ENCODE peak calls at places on chromosome 18, in eight cellular contexts. One of them, this sample, is unnamed. For H3K4me1, the result is how much of the 10 kb centered on the place peaks cover.

GRCh38 chr18:67318651-67319050 is 197.9 kb downstream of the DSEL start:
- DNase-seq in fibroblast of lung: peak
- DNase-seq in mucosa of descending colon: no peak
- DNase-seq in A549: no peak
- DNase-seq in stomach: no peak
- DNase-seq in BE2C: no peak
- DNase-seq in trophoblast cell: no peak
- DNase-seq in lower lobe of right lung: no peak
- DNase-seq in this sample: no peak

GRCh38 chr18:13629841-13630747 is 96.3 kb downstream of the FAM210A start:
- DNase-seq in fibroblast of lung: peak
- DNase-seq in mucosa of descending colon: no peak
- DNase-seq in A549: peak
- DNase-seq in stomach: no peak
- DNase-seq in BE2C: peak
- DNase-seq in trophoblast cell: peak
- DNase-seq in lower lobe of right lung: no peak
- DNase-seq in this sample: peak

GRCh38 chr18:8536226-8536625 is 73.0 kb upstream of the RAB12 start:
- DNase-seq in fibroblast of lung: no peak
- DNase-seq in mucosa of descending colon: no peak
- DNase-seq in A549: no peak
- DNase-seq in stomach: no peak
- DNase-seq in BE2C: no peak
- DNase-seq in trophoblast cell: no peak
- DNase-seq in lower lobe of right lung: no peak
- DNase-seq in this sample: no peak

GRCh38 chr18:36724591-36725001 is 104.2 kb downstream of the TPGS2 start:
- DNase-seq in fibroblast of lung: no peak
- DNase-seq in mucosa of descending colon: no peak
- DNase-seq in A549: no peak
- DNase-seq in stomach: no peak
- DNase-seq in BE2C: no peak
- DNase-seq in trophoblast cell: no peak
- DNase-seq in lower lobe of right lung: no peak
- DNase-seq in this sample: no peak

GRCh38 chr18:944440-944839 is 39.8 kb downstream of the ADCYAP1 start:
- DNase-seq in fibroblast of lung: peak
- DNase-seq in mucosa of descending colon: no peak
- DNase-seq in A549: no peak
- DNase-seq in stomach: no peak
- DNase-seq in BE2C: no peak
- DNase-seq in trophoblast cell: no peak
- DNase-seq in lower lobe of right lung: no peak
- DNase-seq in this sample: no peak

GRCh38 chr18:37392648-37393047 is 172.9 kb downstream of the CELF4 start:
- DNase-seq in fibroblast of lung: no peak
- DNase-seq in mucosa of descending colon: no peak
- DNase-seq in A549: no peak
- DNase-seq in stomach: no peak
- DNase-seq in BE2C: no peak
- DNase-seq in trophoblast cell: no peak
- DNase-seq in lower lobe of right lung: no peak
- DNase-seq in this sample: no peak

GRCh38 chr18:35456181-35456850 is 41.4 kb downstream of the INO80C start:
- DNase-seq in fibroblast of lung: peak
- DNase-seq in mucosa of descending colon: peak
- DNase-seq in A549: no peak
- DNase-seq in stomach: no peak
- DNase-seq in BE2C: no peak
- DNase-seq in trophoblast cell: no peak
- DNase-seq in lower lobe of right lung: no peak
- DNase-seq in this sample: no peak

GRCh38 chr18:74916773-74917393 is 292.1 kb downstream of the PTGR3 start:
- DNase-seq in fibroblast of lung: no peak
- DNase-seq in mucosa of descending colon: no peak
- DNase-seq in A549: no peak
- DNase-seq in stomach: no peak
- DNase-seq in BE2C: no peak
- DNase-seq in trophoblast cell: no peak
- DNase-seq in lower lobe of right lung: no peak
- DNase-seq in this sample: no peak

GRCh38 chr18:37554399-37554787 is 11.2 kb downstream of the CELF4 start:
- DNase-seq in fibroblast of lung: no peak
- DNase-seq in mucosa of descending colon: no peak
- DNase-seq in A549: no peak
- DNase-seq in stomach: no peak
- DNase-seq in BE2C: no peak
- DNase-seq in trophoblast cell: no peak
- DNase-seq in lower lobe of right lung: no peak
- DNase-seq in this sample: no peak

GRCh38 chr18:76376668-76377358 is 118.2 kb downstream of the ZNF516 start:
- DNase-seq in fibroblast of lung: peak
- DNase-seq in mucosa of descending colon: no peak
- DNase-seq in A549: no peak
- DNase-seq in stomach: no peak
- DNase-seq in BE2C: no peak
- DNase-seq in trophoblast cell: no peak
- DNase-seq in lower lobe of right lung: no peak
- DNase-seq in this sample: no peak

DNA sequence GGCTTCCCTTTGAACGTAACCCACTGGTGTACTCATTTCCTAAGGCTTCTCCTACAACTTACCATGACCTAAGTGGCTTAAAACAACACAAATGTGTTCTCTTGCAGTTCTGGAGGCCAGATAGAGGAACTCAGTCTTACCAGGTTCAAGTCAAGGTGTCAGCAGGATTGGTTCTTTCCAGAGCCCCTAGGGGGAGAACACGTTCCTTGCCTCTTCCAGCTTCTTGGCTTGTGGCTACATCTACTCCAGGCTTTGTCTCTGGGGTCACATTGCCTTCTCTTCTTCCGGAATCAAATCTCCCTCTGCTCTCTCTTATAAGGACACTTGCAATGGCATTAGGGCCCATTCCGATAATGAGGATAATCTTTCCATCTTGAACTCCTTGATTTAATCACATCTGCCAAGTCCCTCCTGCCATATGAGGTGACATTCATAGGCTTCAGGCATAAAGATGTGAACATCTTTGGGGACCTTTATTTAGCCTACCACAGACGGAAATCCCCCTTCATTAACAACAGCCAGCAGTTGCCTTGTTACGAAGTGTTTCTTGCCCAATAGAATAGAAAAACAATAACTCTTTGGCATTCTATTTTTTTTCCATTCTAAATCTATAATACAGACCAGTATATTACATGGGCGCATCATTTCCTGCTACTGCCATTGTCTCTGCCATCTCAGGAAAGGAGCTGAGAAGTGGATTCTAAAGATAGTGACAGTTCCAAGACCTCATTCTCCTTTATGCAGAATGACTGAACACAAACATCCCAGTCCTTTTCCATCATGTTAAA is 362.0 kb downstream of the ZNF521 start:
- DNase-seq in fibroblast of lung: no peak
- DNase-seq in mucosa of descending colon: no peak
- DNase-seq in A549: no peak
- DNase-seq in stomach: no peak
- DNase-seq in BE2C: no peak
- DNase-seq in trophoblast cell: no peak
- DNase-seq in lower lobe of right lung: no peak
- DNase-seq in this sample: no peak
- H3K4me1 ChIP-seq in fibroblast of lung: under half
- H3K4me1 ChIP-seq in mucosa of descending colon: under half
- H3K4me1 ChIP-seq in A549: under half
- H3K4me1 ChIP-seq in stomach: under half
- H3K4me1 ChIP-seq in BE2C: under half
- H3K4me1 ChIP-seq in trophoblast cell: under half
- H3K4me1 ChIP-seq in lower lobe of right lung: under half
- H3K4me1 ChIP-seq in this sample: under half

GRCh38 chr18:2114289-2114688 is 457.0 kb downstream of the METTL4 start:
- DNase-seq in fibroblast of lung: no peak
- DNase-seq in mucosa of descending colon: no peak
- DNase-seq in A549: no peak
- DNase-seq in stomach: no peak
- DNase-seq in BE2C: no peak
- DNase-seq in trophoblast cell: no peak
- DNase-seq in lower lobe of right lung: no peak
- DNase-seq in this sample: no peak
- H3K4me3 ChIP-seq in fibroblast of lung: no peak
- H3K4me3 ChIP-seq in mucosa of descending colon: no peak
- H3K4me3 ChIP-seq in A549: no peak
- H3K4me3 ChIP-seq in stomach: no peak
- H3K4me3 ChIP-seq in BE2C: no peak
- H3K4me3 ChIP-seq in trophoblast cell: no peak
- H3K4me3 ChIP-seq in lower lobe of right lung: no peak
- H3K4me3 ChIP-seq in this sample: no peak

DNA sequence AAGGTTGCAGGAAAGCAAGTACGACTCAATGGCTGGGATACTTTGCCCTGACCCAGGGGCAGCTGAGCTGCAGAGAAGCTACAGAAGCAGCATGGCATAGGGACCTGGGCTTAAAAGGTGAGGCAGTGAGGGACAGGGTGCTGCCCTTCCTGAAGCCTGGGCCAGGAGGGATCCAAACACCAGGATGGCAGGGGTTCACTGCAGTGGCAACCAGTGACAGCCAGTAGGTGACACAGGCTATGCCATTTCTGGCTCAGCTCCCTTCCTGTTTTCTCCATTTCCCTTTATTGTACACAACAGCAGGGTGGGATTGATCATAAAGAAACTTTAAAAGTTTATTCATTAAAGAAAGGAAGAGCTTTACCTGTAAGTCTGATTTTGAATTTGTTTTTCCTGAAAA is 48.8 kb downstream of the CABYR start:
- DNase-seq in fibroblast of lung: no peak
- DNase-seq in mucosa of descending colon: no peak
- DNase-seq in A549: no peak
- DNase-seq in stomach: no peak
- DNase-seq in BE2C: no peak
- DNase-seq in trophoblast cell: no peak
- DNase-seq in lower lobe of right lung: no peak
- DNase-seq in this sample: no peak
- H3K4me1 ChIP-seq in fibroblast of lung: under half
- H3K4me1 ChIP-seq in mucosa of descending colon: under half
- H3K4me1 ChIP-seq in A549: under half
- H3K4me1 ChIP-seq in stomach: under half
- H3K4me1 ChIP-seq in BE2C: under half
- H3K4me1 ChIP-seq in trophoblast cell: under half
- H3K4me1 ChIP-seq in lower lobe of right lung: under half
- H3K4me1 ChIP-seq in this sample: under half

DNA sequence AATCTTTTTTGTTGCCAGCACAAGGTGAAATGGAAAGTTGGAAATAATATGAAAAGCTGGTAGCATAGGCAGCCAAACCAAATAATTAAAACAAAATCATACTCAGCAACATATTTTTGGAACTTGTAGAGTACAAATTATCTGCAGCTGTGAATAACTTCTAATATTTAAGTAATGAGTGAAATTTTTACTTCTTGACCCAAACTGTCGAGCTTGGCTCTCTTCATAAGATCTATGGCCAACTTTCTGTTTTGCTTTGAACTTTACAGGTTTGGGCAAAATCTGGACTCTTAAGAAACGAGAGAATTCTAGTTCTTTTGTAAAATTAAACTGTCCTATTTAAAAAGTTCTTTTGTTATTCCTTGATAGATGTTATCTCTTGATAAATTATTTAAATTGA is 25.6 kb upstream of the CCDC102B start:
- DNase-seq in fibroblast of lung: no peak
- DNase-seq in mucosa of descending colon: no peak
- DNase-seq in A549: no peak
- DNase-seq in stomach: no peak
- DNase-seq in BE2C: no peak
- DNase-seq in trophoblast cell: no peak
- DNase-seq in lower lobe of right lung: no peak
- DNase-seq in this sample: no peak
- H3K4me3 ChIP-seq in fibroblast of lung: no peak
- H3K4me3 ChIP-seq in mucosa of descending colon: no peak
- H3K4me3 ChIP-seq in A549: no peak
- H3K4me3 ChIP-seq in stomach: no peak
- H3K4me3 ChIP-seq in BE2C: no peak
- H3K4me3 ChIP-seq in trophoblast cell: no peak
- H3K4me3 ChIP-seq in lower lobe of right lung: no peak
- H3K4me3 ChIP-seq in this sample: no peak

GRCh38 chr18:23503038-23503966 is at the start of gene RMC1:
- DNase-seq in fibroblast of lung: peak
- DNase-seq in mucosa of descending colon: peak
- DNase-seq in A549: peak
- DNase-seq in stomach: peak
- DNase-seq in BE2C: peak
- DNase-seq in trophoblast cell: peak
- DNase-seq in lower lobe of right lung: peak
- DNase-seq in this sample: peak
- H3K4me1 ChIP-seq in fibroblast of lung: under half
- H3K4me1 ChIP-seq in mucosa of descending colon: under half
- H3K4me1 ChIP-seq in A549: under half
- H3K4me1 ChIP-seq in stomach: under half
- H3K4me1 ChIP-seq in BE2C: under half
- H3K4me1 ChIP-seq in trophoblast cell: under half
- H3K4me1 ChIP-seq in lower lobe of right lung: under half
- H3K4me1 ChIP-seq in this sample: under half

GRCh38 chr18:59272971-59273935 is at the start of gene RAX:
- DNase-seq in fibroblast of lung: no peak
- DNase-seq in mucosa of descending colon: no peak
- DNase-seq in A549: peak
- DNase-seq in stomach: no peak
- DNase-seq in BE2C: peak
- DNase-seq in trophoblast cell: no peak
- DNase-seq in lower lobe of right lung: no peak
- DNase-seq in this sample: no peak

GRCh38 chr18:59271606-59272220 is 1.5 kb downstream of the RAX start:
- DNase-seq in fibroblast of lung: no peak
- DNase-seq in mucosa of descending colon: no peak
- DNase-seq in A549: no peak
- DNase-seq in stomach: no peak
- DNase-seq in BE2C: no peak
- DNase-seq in trophoblast cell: no peak
- DNase-seq in lower lobe of right lung: no peak
- DNase-seq in this sample: no peak

GRCh38 chr18:59273936-59274928 is 978 bp upstream of the RAX start:
- DNase-seq in fibroblast of lung: no peak
- DNase-seq in mucosa of descending colon: peak
- DNase-seq in A549: no peak
- DNase-seq in stomach: no peak
- DNase-seq in BE2C: no peak
- DNase-seq in trophoblast cell: no peak
- DNase-seq in lower lobe of right lung: no peak
- DNase-seq in this sample: no peak

GRCh38 chr18:59270689-59271257 is 2.5 kb downstream of the RAX start:
- DNase-seq in fibroblast of lung: no peak
- DNase-seq in mucosa of descending colon: no peak
- DNase-seq in A549: no peak
- DNase-seq in stomach: no peak
- DNase-seq in BE2C: no peak
- DNase-seq in trophoblast cell: no peak
- DNase-seq in lower lobe of right lung: no peak
- DNase-seq in this sample: no peak

GRCh38 chr18:59272221-59272888 is 899 bp downstream of the RAX start:
- DNase-seq in fibroblast of lung: no peak
- DNase-seq in mucosa of descending colon: peak
- DNase-seq in A549: no peak
- DNase-seq in stomach: no peak
- DNase-seq in BE2C: no peak
- DNase-seq in trophoblast cell: no peak
- DNase-seq in lower lobe of right lung: no peak
- DNase-seq in this sample: no peak
- H3K4me3 ChIP-seq in fibroblast of lung: peak
- H3K4me3 ChIP-seq in mucosa of descending colon: no peak
- H3K4me3 ChIP-seq in A549: no peak
- H3K4me3 ChIP-seq in stomach: peak
- H3K4me3 ChIP-seq in BE2C: no peak
- H3K4me3 ChIP-seq in trophoblast cell: no peak
- H3K4me3 ChIP-seq in lower lobe of right lung: peak
- H3K4me3 ChIP-seq in this sample: peak

GRCh38 chr18:32126538-32126937 is 34.9 kb downstream of the RNF138 start:
- DNase-seq in fibroblast of lung: no peak
- DNase-seq in mucosa of descending colon: no peak
- DNase-seq in A549: no peak
- DNase-seq in stomach: no peak
- DNase-seq in BE2C: no peak
- DNase-seq in trophoblast cell: no peak
- DNase-seq in lower lobe of right lung: no peak
- DNase-seq in this sample: no peak
- H3K4me1 ChIP-seq in fibroblast of lung: under half
- H3K4me1 ChIP-seq in mucosa of descending colon: under half
- H3K4me1 ChIP-seq in A549: under half
- H3K4me1 ChIP-seq in stomach: under half
- H3K4me1 ChIP-seq in BE2C: under half
- H3K4me1 ChIP-seq in trophoblast cell: under half
- H3K4me1 ChIP-seq in lower lobe of right lung: under half
- H3K4me1 ChIP-seq in this sample: under half

This sample was measured in heart right ventricle.